ENCODE peak calls at places on chromosomes 12 and 14, in eight cellular contexts. C, O, J, S, K, I, A and P are unnamed samples.

GRCh38 chr14:92443741-92444140 is 69.8 kb upstream of the RIN3 start:
- DNase-seq in J (no peak), S (no peak), I (no peak), K (no peak), C (no peak), O (no peak), A (no peak), P (no peak)

GRCh38 chr14:98244162-98244948 is 1027.6 kb downstream of the BCL11B start:
- DNase-seq in O (no peak), S (no peak), K (peak), I (no peak), J (no peak), A (no peak), C (no peak), P (no peak)

GRCh38 chr14:73283592-73284379 is 46.5 kb downstream of the PAPLN start:
- DNase-seq in C (no peak), A (no peak), K (no peak), I (peak), S (no peak), J (no peak), O (no peak), P (no peak)

GRCh38 chr12:42819801-42820200 is 230.3 kb upstream of the PRICKLE1 start:
- DNase-seq in S (no peak), K (no peak), O (no peak), I (no peak), A (no peak), C (no peak), J (no peak), P (no peak)

GRCh38 chr14:31173120-31173837 is 34.3 kb downstream of the HECTD1 start:
- DNase-seq in A (no peak), J (no peak), K (no peak), C (no peak), S (no peak), O (no peak), I (no peak), P (no peak)

GRCh38 chr12:127761880-127762279 is 505.1 kb upstream of the TMEM132C start:
- DNase-seq in C (no peak), O (no peak), S (no peak), K (no peak), J (no peak), A (no peak), I (no peak), P (no peak)

GRCh38 chr14:22794533-22794932 is 20.7 kb downstream of the SLC7A7 start:
- DNase-seq in K (peak), S (no peak), C (no peak), I (no peak), O (no peak), J (no peak), A (no peak), P (no peak)

GRCh38 chr12:86230516-86231146 is 25.6 kb downstream of the MGAT4C start:
- DNase-seq in K (no peak), I (no peak), C (no peak), A (no peak), S (no peak), J (no peak), O (no peak), P (no peak)

GRCh38 chr14:56423591-56423991 is 156.0 kb upstream of the TMEM260 start:
- DNase-seq in C (no peak), S (no peak), A (no peak), O (no peak), I (no peak), J (no peak), K (no peak), P (no peak)

GRCh38 chr12:96719671-96720362 is 187.2 kb upstream of the NEDD1 start:
- DNase-seq in S (peak), J (no peak), K (peak), C (no peak), A (no peak), O (no peak), I (peak), P (no peak)

GRCh38 chr14:45201908-45202307 is 51.1 kb downstream of the MIS18BP1 start:
- DNase-seq in A (peak), O (no peak), K (no peak), J (no peak), S (no peak), C (no peak), I (peak), P (no peak)

GRCh38 chr12:116048886-116049285 is 228.6 kb downstream of the MED13L start:
- DNase-seq in J (no peak), O (no peak), K (no peak), I (peak), S (no peak), A (no peak), C (no peak), P (no peak)

GRCh38 chr12:101459642-101460346 is 15.3 kb upstream of the SPIC start:
- DNase-seq in S (peak), K (peak), C (no peak), A (peak), I (peak), O (no peak), J (peak), P (no peak)

GRCh38 chr12:46360370-46360769 is 12.2 kb downstream of the SLC38A2 start:
- DNase-seq in I (no peak), O (no peak), K (no peak), S (no peak), A (no peak), C (no peak), J (no peak), P (no peak)

GRCh38 chr14:67420102-67420739 is 8.3 kb upstream of the PLEK2 start:
- DNase-seq in C (peak), I (no peak), S (peak), J (no peak), K (peak), A (peak), O (no peak), P (no peak)

GRCh38 chr12:74254784-74255183 is 282.9 kb upstream of the ATXN7L3B start:
- DNase-seq in I (no peak), A (no peak), C (no peak), O (no peak), S (no peak), K (no peak), J (no peak), P (no peak)

GRCh38 chr12:124675881-124676688 is 108.7 kb upstream of the NCOR2 start:
- DNase-seq in J (no peak), C (peak), K (no peak), I (peak), O (no peak), A (no peak), S (no peak), P (peak)

GRCh38 chr12:123305160-123305559 is 33.5 kb upstream of the CDK2AP1 start:
- DNase-seq in K (no peak), I (no peak), O (no peak), S (no peak), A (no peak), C (no peak), J (no peak), P (no peak)

GRCh38 chr14:74638970-74639369 is 26.9 kb upstream of the LTBP2 start:
- DNase-seq in S (no peak), I (peak), O (no peak), C (no peak), J (no peak), A (no peak), K (no peak), P (no peak)

GRCh38 chr12:31325524-31325875 is 450 bp downstream of the SINHCAF start:
- DNase-seq in O (no peak), K (no peak), S (peak), A (no peak), I (no peak), J (peak), C (no peak), P (peak)

DNA sequence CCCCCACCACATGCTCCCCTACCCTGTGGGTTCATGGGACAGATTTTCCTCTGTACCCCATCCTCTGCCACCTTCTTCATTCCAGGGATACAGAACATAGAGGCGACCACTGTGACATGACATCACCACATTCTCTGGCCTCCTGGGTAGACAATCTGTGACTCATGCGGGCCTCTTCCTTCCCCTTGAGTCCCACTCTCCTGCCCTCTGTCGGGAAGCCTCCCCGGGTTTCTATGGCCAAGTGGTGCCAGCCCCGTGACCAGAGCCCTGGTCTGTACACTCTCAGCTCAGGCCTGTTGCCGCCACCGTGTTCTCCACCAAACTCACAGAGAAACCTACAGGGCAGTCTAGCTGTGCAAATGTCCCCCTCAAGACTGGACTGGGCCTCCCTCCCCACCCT is 8.0 kb downstream of the CLMN start:
- DNase-seq in I (no peak), O (no peak), S (no peak), K (no peak), J (no peak), A (no peak), C (no peak), P (no peak)
- TF ChIP-seq CTCF in I (no peak), O (no peak), S (no peak), K (no peak), J (no peak), A (no peak), C (no peak), P (no peak)

DNA sequence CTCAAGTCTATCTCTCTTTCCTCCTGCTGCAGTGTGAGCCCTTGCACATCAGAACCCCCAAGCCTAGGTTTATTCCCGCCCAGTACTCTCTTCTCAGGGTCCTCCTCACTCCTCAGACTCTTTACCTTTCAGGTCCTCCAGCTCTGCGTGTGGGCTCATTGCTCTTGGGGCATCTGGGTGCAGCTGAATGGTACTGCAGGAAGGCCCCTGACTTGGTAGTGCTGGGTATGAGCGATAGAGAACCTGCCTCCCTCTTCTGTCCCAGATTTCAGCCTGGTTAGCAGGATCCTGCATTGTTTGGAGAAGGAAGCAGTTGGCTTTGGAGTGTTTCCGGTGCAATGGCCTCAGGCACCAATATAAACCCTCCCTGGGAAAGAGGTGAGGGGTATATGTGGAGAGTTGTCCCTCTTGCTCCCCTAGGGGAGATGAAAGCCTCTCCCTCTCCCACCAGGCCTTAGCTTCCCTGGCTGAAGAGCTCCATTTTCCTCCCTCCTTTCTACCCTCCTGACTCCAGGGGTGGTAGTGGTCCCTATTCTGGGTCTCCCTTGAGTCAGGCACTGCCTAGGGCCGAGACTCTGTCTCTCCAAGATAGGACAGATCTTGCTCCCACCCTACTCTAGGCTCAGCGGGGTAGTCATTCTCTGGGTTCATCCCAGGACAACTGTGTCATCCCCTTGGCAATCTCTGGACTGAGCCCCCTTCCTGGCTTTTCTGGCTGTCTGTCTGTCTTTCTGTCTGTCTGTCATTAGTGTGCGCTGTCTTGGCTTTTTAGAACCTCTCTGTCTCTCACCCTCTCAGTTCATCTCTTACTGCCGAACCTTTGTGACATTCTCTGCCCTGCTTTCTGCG is 3.8 kb downstream of the LRP1 start:
- DNase-seq in K (peak), C (no peak), A (no peak), O (no peak), J (no peak), S (no peak), I (no peak), P (no peak)
- H3K4me3 ChIP-seq in K (no peak), C (peak), A (peak), O (peak), J (no peak), S (no peak), I (peak), P (no peak)

GRCh38 chr14:51650721-51651387 is 856 bp upstream of the FRMD6 start:
- DNase-seq in J (no peak), I (no peak), K (peak), C (peak), O (peak), A (no peak), S (peak), P (peak)

GRCh38 chr14:51653096-51653814 is 1.5 kb downstream of the FRMD6 start:
- DNase-seq in S (no peak), C (no peak), O (no peak), I (peak), J (no peak), A (no peak), K (no peak), P (no peak)

GRCh38 chr14:51653855-51654548 is 2.3 kb downstream of the FRMD6 start:
- DNase-seq in S (no peak), A (no peak), J (no peak), C (no peak), K (no peak), O (no peak), I (no peak), P (no peak)

GRCh38 chr14:51651388-51652167 is at the start of gene FRMD6:
- DNase-seq in J (peak), K (peak), A (peak), I (peak), S (peak), C (peak), O (peak), P (peak)

DNA sequence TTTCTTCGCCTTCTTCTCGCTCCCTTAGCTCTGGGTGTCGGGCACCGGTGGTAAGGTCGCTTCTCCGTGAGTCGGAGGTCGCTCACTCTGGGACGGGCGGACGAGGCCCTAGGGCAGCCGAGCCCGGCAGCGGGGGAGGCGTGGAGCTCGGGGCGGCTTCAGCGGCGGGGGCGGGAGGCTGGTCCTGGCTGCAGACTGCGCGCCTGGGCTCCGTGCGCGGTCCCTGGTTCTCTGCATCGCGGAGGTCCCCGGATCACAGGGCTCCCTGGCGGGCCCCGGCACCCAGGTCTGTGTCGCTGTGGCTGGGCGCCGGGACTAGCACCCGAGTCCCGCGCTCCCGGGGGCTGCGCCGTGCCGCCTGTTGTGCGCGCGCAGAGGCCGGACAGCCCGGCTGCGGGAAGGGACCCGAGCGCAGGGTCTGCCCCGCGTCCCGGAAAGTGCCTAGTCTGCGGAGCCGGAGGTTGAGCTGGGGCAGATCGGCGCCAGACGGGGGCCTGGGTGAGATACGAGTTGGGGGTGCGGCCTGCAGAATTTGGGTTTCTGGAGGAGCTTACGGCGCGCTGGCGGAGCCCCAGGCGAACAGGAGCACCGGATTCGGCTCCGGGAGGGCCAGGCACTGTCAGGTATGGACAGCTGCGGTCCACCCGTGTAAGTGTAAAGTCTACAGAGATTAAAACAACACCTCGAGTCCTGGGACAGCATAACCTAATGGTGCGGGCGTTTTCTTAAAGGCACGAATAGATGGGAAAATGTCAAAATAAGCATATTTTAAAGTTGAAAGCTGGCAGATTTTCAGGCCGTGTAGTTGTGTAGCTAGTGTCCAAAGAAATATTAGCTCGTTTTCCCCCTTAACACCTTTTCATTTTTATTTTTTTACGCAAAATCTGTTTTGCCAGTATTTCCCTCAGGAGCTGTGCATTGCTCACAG is 722 bp downstream of the FRMD6 start:
- DNase-seq in A (no peak), K (peak), J (peak), C (peak), I (no peak), S (peak), O (peak), P (peak)
- TF ChIP-seq CTCF in A (no peak), K (no peak), J (peak), C (no peak), I (no peak), S (no peak), O (peak), P (no peak)

GRCh38 chr14:102524026-102524450 is 14.5 kb upstream of the ANKRD9 start:
- DNase-seq in C (peak), I (no peak), S (no peak), A (no peak), J (no peak), O (no peak), K (no peak), P (peak)
- H3K4me3 ChIP-seq in C (peak), I (peak), S (peak), A (peak), J (peak), O (peak), K (peak), P (peak)

DNA sequence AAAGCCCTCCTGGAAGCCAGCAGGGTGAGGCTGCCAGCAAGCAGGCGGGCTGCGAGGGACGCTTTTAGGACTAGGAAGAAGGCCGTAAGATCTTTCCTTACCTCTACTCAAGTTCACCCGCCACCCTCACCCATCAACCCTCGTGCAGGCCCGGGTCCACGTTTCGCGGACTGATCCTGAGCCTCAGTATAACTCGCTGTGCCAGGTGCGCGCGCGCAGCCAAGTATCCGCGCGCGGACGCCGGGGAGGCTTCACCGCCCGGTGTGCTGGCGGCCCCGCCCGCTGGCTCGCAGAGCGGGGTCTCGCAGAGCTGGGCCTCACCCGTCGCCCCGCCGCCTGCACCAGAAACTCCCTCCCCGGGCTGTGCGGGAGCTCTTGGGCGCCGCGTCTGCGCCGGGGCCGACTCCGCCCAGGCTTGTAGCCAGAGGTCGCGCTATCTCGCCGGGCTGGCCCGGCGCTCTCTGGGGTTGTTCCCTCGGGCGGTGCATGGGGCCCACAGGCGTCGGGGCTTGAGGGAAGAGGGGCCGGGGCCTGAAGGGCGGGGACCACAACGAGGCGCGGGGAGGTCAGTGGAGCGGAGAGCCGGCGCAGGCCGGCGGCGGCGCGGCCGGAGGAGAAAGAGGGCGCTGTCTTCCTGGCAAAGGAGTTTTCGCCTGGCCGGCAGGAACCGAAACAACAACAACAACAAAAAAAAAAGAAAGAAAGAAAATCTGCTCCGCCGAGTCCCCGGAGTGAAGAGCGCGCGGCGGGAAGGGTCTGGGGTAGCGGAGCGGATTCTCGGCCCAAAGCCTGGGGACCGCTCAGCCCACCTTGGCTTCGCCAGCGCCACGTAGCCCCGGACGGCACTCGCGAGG is 7.7 kb upstream of the SIX1 start:
- DNase-seq in A (peak), I (peak), O (no peak), J (peak), K (peak), C (peak), S (peak), P (peak)
- TF ChIP-seq CTCF in A (peak), I (peak), O (peak), J (peak), K (no peak), C (peak), S (no peak), P (peak)

DNA sequence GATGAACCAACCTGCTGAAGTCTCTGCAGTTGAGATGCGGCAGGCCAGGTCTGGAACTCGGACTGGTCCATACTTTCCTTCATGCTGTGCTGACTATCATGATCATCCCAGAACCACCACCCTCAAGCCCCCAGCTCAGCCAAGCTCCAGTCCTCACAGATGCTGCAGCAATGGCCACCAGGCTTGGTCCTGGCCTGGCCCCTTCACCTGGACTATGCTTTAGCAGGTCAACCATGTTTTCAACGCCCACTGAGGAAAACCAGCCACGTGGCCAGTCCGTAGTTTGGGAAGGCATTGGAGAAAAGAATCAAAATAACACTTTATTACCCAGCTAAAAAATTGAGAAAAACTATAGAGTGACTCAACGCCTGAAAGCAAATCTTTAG is 1.4 kb downstream of the GPR68 start:
- DNase-seq in O (no peak), C (no peak), A (no peak), K (no peak), I (no peak), J (no peak), S (no peak), P (no peak)
- H3K4me3 ChIP-seq in O (no peak), C (no peak), A (no peak), K (no peak), I (peak), J (no peak), S (no peak), P (no peak)